ENCODE peak calls at places on chromosomes 2 and 18, in four cellular contexts. L is sigmoid colon, A is endothelial cell of umbilical vein, M is body of pancreas. V is an unnamed sample.

GRCh38 chr2:233997726-233998125 is 52.8 kb upstream of the SPP2 start:
- DNase-seq in L (no peak), A (no peak), M (no peak), V (no peak)

GRCh38 chr2:232235716-232236115 is 142.8 kb upstream of the ALPP start:
- DNase-seq in M (peak; percentile 48), A (no peak), L (no peak), V (no peak)

GRCh38 chr2:148876589-148877402 is 1.8 kb downstream of the KIF5C start:
- DNase-seq in A (no peak), M (peak; percentile 44), L (no peak), V (peak; percentile 40)

GRCh38 chr2:239025081-239025801 is 177.4 kb downstream of the TWIST2 start:
- DNase-seq in A (peak; percentile 50), M (no peak), L (peak; percentile 63), V (no peak)

GRCh38 chr18:50624981-50625380 is 65.1 kb downstream of the MAPK4 start:
- DNase-seq in A (no peak), L (no peak), M (no peak), V (no peak)

GRCh38 chr2:219538488-219539294 is 4.9 kb downstream of the CHPF start:
- DNase-seq in A (no peak), L (no peak), M (no peak), V (no peak)

GRCh38 chr2:18991177-18992168 is 366.9 kb downstream of the OSR1 start:
- DNase-seq in A (peak; percentile 28), M (peak; percentile 94), L (peak; percentile 75), V (peak; percentile 98)

GRCh38 chr2:19651466-19651865 is 250.3 kb downstream of the TTC32 start:
- DNase-seq in M (no peak), A (no peak), L (no peak), V (no peak)

GRCh38 chr2:119231975-119232665 is 8.5 kb downstream of the STEAP3 start:
- DNase-seq in M (no peak), A (no peak), L (no peak), V (no peak)

GRCh38 chr2:66667288-66667780 is 232.4 kb downstream of the MEIS1 start:
- DNase-seq in L (no peak), A (no peak), M (no peak), V (no peak)

GRCh38 chr2:85353876-85354285 is 447 bp downstream of the RETSAT start:
- DNase-seq in A (peak; percentile 21), M (peak; percentile 82), L (peak; percentile 79), V (peak; percentile 90)

GRCh38 chr18:23992119-23992940 is 22.2 kb upstream of the TTC39C start:
- DNase-seq in M (peak; percentile 56), L (no peak), A (no peak), V (peak; percentile 90)
- H3K4me3 ChIP-seq in M (no peak overlapping the region), L (no peak overlapping the region), A (no peak overlapping the region), V (no peak overlapping the region)

GRCh38 chr2:27089111-27089954 is 2.8 kb downstream of the KHK start:
- DNase-seq in L (no peak), M (no peak), A (no peak), V (no peak)

GRCh38 chr2:27088644-27089043 is 2.1 kb downstream of the KHK start:
- DNase-seq in L (no peak), M (no peak), A (no peak), V (no peak)

GRCh38 chr2:27086090-27086721 is 366 bp upstream of the KHK start:
- DNase-seq in M (peak; percentile 97), L (peak; percentile 97), A (peak; percentile 94), V (peak; percentile 94)

GRCh38 chr2:27086722-27087446 is at the start of gene KHK:
- DNase-seq in A (no peak), L (peak; percentile 88), M (peak; percentile 73), V (peak; percentile 52)

GRCh38 chr2:27087823-27088410 is 1.3 kb downstream of the KHK start:
- DNase-seq in M (no peak), L (no peak), A (no peak), V (no peak)
- H3K4me3 ChIP-seq in M (no peak overlapping the region), L (no peak overlapping the region), A (no peak overlapping the region), V (no peak overlapping the region)

GRCh38 chr2:191680639-191681038 is 2.7 kb downstream of the NABP1 start:
- DNase-seq in A (no peak), M (no peak), L (no peak), V (no peak)
- H3K4me3 ChIP-seq in A (peak overlapping the region; percentile 88), M (no peak overlapping the region), L (no peak overlapping the region), V (no peak overlapping the region)

GRCh38 chr2:216606551-216607527 is 26.4 kb upstream of the IGFBP2 start:
- DNase-seq in L (no peak), A (no peak), M (no peak), V (peak; percentile 25)
- H3K4me3 ChIP-seq in L (no peak overlapping the region), A (no peak overlapping the region), M (no peak overlapping the region), V (no peak overlapping the region)

GRCh38 chr2:134785659-134786058 is 52.8 kb upstream of the ACMSD start:
- DNase-seq in M (no peak), A (no peak), L (no peak), V (no peak)

GRCh38 chr2:134792147-134792546 is 46.3 kb upstream of the ACMSD start:
- DNase-seq in A (no peak), M (peak; percentile 20), L (no peak), V (no peak)

GRCh38 chr2:134788417-134788816 is 50.0 kb upstream of the ACMSD start:
- DNase-seq in A (no peak), L (no peak), M (no peak), V (no peak)

GRCh38 chr2:134791606-134792005 is 46.8 kb upstream of the ACMSD start:
- DNase-seq in M (no peak), L (no peak), A (no peak), V (no peak)

DNA sequence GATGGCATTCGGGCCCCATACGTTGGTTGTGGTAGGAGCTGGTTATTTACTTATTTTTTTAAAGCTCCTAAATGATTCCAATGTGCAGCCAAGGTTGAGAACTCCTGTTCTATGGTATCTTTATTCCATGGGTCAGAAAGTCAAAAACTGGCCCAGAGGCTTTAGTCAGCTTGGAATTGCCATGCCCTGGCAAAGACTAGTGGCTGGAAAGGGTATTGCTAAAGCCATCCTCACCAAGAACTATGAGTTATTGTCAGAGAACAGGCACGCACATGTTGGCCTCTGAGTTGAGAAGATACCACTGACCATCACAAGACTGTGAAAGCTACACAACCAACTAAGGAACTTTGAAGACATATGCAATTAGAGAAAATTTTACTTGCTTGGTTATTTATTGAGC is 47.9 kb upstream of the ACMSD start:
- DNase-seq in L (no peak), M (no peak), A (no peak), V (no peak)
- H3K4me3 ChIP-seq in L (no peak overlapping the region), M (no peak overlapping the region), A (no peak overlapping the region), V (no peak overlapping the region)

DNA sequence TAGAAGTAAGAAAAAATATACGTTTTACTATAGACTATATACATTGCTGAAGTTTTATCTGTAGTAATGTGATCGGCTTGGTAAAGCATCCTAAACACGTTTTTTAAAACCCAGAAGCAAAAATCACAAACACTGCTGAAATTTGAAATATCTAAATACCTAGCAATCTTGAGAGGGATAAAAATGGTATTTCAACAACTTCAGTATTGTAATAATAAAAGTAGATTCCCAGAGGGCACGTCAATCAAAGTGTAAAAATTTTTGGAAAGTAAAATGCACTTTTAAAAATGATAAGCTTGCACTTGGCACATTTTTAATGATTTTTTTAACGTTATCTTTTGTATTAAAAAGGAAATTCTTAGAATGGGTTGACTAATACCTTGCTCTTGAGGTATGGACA is 1.6 kb downstream of the ZC3H6 start:
- DNase-seq in A (no peak), M (no peak), L (no peak), V (no peak)
- H3K4me3 ChIP-seq in A (no peak overlapping the region), M (no peak overlapping the region), L (no peak overlapping the region), V (no peak overlapping the region)

GRCh38 chr2:15890936-15891905 is 49.1 kb upstream of the MYCN start:
- DNase-seq in L (no peak), A (peak; percentile 5), M (no peak), V (no peak)

GRCh38 chr2:15894459-15895144 is 45.7 kb upstream of the MYCN start:
- DNase-seq in A (no peak), M (no peak), L (no peak), V (no peak)

GRCh38 chr2:15893689-15894325 is 46.5 kb upstream of the MYCN start:
- DNase-seq in M (no peak), A (no peak), L (no peak), V (peak; percentile 22)

GRCh38 chr2:15893085-15893484 is 47.3 kb upstream of the MYCN start:
- DNase-seq in A (no peak), L (no peak), M (no peak), V (no peak)

GRCh38 chr2:15892575-15892974 is 47.8 kb upstream of the MYCN start:
- DNase-seq in L (no peak), A (no peak), M (no peak), V (no peak)
- H3K4me3 ChIP-seq in L (no peak overlapping the region), A (no peak overlapping the region), M (no peak overlapping the region), V (no peak overlapping the region)

GRCh38 chr2:144357623-144358400 is 162.1 kb downstream of the ZEB2 start:
- DNase-seq in A (peak; percentile 92), M (no peak), L (no peak), V (no peak)
- H3K4me3 ChIP-seq in A (no peak overlapping the region), M (no peak overlapping the region), L (no peak overlapping the region), V (no peak overlapping the region)

DNA sequence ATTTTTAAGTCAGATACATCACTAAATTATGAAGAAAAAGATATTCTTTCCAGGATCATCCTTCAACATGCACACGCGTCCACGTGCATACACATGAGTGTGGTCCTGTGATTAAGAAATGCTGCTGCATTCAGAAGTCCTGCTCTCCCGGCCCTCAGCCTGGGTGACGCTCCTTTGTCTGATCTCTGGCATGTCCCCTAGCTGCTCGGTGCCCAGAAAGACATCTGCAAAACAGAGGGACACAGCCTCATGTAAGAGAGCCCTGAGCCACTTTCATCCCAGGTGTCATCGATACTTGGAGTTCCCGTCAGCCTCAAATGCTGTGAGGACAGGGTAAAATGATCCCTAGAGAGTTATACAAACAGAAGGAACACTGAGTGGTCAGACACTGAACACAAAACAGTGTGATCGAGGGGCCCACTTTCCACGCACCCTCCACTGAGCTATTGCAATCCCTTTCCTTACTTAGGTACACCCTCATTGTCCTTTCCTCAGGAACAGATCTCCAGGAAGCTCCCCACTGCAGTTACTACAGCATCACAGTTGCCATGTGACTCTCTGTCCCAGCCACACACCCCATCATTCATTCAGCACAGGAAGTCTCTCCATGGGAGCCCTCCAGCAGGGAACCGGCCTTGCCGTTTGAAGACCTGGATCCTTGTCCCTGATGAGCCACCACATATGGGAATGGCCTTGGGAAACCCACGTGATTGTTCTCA is 32.1 kb downstream of the CRACDL start:
- DNase-seq in L (peak; percentile 28), M (no peak), A (no peak), V (no peak)
- H3K4me3 ChIP-seq in L (no peak overlapping the region), M (no peak overlapping the region), A (no peak overlapping the region), V (no peak overlapping the region)

V was measured in thyroid gland.